ENCODE peak calls at places on chromosome 6, in eight cellular contexts. P is DND-41, R is lower lobe of right lung, N is lower leg skin, G is fibroblast of pulmonary artery, X is astrocyte of the spinal cord, L is PC-9, E is lung. F is an unnamed sample.

GRCh38 chr6:169789146-169789943 is 37.9 kb downstream of the ERMARD start:
- DNase-seq in N (peak), E (no peak), P (no peak), G (no peak), X (no peak), L (no peak), R (no peak), F (no peak)

GRCh38 chr6:168895102-168895812 is 358.4 kb downstream of the THBS2 start:
- DNase-seq in R (peak), X (peak), P (peak), N (peak), L (peak), E (peak), G (peak), F (peak)

GRCh38 chr6:115870464-115870863 is 190.2 kb downstream of the FRK start:
- DNase-seq in E (no peak), L (no peak), G (no peak), N (no peak), X (no peak), P (no peak), R (no peak), F (no peak)

GRCh38 chr6:10658910-10659696 is 35.3 kb downstream of the C6orf52 start:
- DNase-seq in P (no peak), R (no peak), E (no peak), N (no peak), L (no peak), G (no peak), X (no peak), F (peak)

GRCh38 chr6:26597389-26597766 is 625 bp downstream of the ABT1 start:
- DNase-seq in R (no peak), E (no peak), N (no peak), P (no peak), G (no peak), X (no peak), L (no peak), F (no peak)

GRCh38 chr6:133809406-133809805 is 79.5 kb upstream of the TCF21 start:
- DNase-seq in G (peak), E (no peak), N (no peak), R (no peak), X (peak), L (no peak), P (no peak), F (peak)

GRCh38 chr6:42103218-42103617 is 39.2 kb downstream of the C6orf132 start:
- DNase-seq in G (no peak), L (no peak), X (no peak), P (no peak), E (no peak), R (no peak), N (no peak), F (no peak)

GRCh38 chr6:113710110-113710509 is 147.0 kb upstream of the MARCKS start:
- DNase-seq in G (no peak), P (no peak), X (no peak), L (no peak), E (no peak), N (no peak), R (no peak), F (no peak)

GRCh38 chr6:74677463-74677862 is 528.4 kb downstream of the COL12A1 start:
- DNase-seq in L (no peak), P (no peak), R (no peak), N (no peak), G (no peak), X (no peak), E (no peak), F (no peak)

GRCh38 chr6:129134535-129134934 is 251.6 kb downstream of the LAMA2 start:
- DNase-seq in P (no peak), N (no peak), R (no peak), G (peak), L (no peak), X (no peak), E (no peak), F (no peak)
- TF ChIP-seq CTCF in P (no peak), N (no peak), R (no peak), G (peak), L (no peak), X (no peak), E (no peak), F (no peak)

GRCh38 chr6:17442196-17442595 is 48.8 kb downstream of the CAP2 start:
- DNase-seq in P (no peak), X (no peak), G (no peak), L (no peak), R (no peak), E (no peak), N (no peak), F (no peak)

DNA sequence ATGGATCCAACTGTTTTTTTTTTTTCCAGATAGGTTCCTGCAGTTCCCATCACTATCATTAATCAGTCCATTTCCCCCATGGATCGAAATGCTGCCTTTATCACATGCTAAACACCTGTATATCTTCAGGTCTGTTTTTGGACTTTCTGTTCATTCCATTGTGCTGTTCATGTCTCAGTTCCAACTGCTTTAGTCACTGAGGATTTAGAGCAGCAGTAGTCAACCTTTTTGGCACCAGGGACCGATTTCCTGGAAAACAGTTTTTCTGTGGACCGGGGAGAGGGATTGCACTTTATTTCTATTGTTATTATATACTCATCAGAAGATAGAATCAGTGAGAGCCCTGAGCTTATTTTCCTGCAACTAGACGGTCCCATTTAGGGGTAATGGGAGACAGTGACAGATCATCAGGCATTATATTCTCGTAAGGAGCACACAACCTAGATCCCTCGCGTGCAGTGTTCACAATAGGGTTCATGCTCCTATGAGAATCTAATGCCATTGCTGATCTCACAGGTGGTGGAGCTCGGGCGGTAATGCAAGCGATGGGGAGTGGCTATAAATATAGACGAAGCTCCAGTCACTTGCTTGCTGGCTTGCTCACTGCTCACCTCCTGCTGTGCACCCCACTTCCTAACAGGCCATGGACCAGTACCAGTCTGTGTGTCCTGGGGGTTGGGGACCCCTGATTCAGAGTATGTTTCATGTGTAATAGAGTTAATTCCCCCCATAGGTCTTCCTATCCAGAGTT is 46.0 kb downstream of the CAP2 start:
- DNase-seq in E (no peak), G (peak), X (no peak), P (no peak), R (no peak), N (no peak), L (no peak), F (no peak)
- H3K4me3 ChIP-seq in E (no peak), G (no peak), X (no peak), P (no peak), R (no peak), N (no peak), L (no peak), F (no peak)

GRCh38 chr6:107460074-107460631 is 789 bp upstream of the PDSS2 start:
- DNase-seq in L (no peak), E (no peak), R (no peak), N (no peak), P (no peak), G (peak), X (no peak), F (no peak)

GRCh38 chr6:107458687-107459282 is 579 bp downstream of the PDSS2 start:
- DNase-seq in R (no peak), X (peak), P (peak), G (peak), E (no peak), L (peak), N (peak), F (peak)

DNA sequence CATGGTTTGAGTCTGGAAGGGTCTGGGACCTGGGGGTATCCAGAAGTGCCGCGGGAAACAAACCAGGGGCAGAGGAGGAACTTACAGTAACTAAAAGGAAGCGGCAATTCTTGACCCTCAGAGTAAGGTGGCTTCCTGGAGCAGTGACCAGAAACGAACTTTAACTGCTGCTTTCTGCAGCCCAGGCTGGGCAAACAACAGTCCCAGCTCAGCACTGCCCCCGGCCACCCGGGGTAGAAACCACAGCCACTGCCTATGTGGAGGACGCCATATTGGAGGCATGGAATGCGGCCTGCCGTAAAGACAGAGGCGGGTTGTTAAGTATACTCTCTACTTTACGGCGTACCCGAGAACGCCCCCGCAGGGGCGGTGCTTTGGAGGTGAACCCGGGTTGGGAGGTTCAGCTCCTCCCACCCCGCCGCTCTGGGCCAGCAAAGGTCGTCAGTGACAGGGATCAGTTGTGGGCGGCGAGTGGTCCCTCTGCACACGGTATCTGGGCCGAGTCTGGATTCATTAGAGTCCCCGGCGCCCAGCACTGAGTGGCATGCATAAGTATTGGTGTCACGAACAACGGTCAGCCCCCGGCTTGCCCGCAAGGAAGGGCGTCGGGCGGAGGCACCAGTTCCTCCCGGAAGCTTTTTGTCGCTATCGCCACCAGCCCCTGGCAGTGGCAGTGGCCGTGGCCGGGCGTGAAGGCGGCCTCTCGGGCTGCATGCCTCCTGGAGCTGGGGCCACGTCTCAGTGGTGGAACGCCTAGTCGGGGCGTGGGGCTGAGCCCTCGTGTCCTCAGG is at the start of gene PDSS2:
- DNase-seq in E (peak), X (peak), P (peak), R (peak), L (peak), N (peak), G (peak), F (peak)
- TF ChIP-seq CTCF in E (peak), X (peak), P (peak), R (peak), L (peak), N (no peak), G (peak), F (peak)

GRCh38 chr6:30683137-30683979 is 3.1 kb downstream of the PPP1R18 start:
- DNase-seq in P (peak), G (peak), R (no peak), N (no peak), L (no peak), X (no peak), E (no peak), F (no peak)
- H3K4me3 ChIP-seq in P (peak), G (peak), R (peak), N (peak), L (peak), X (peak), E (peak), F (peak)

GRCh38 chr6:139521338-139521737 is 146.9 kb upstream of the CITED2 start:
- DNase-seq in P (no peak), L (no peak), N (no peak), R (no peak), G (no peak), E (no peak), X (no peak), F (no peak)
- TF ChIP-seq CTCF in P (no peak), L (no peak), N (no peak), R (no peak), G (no peak), E (no peak), X (no peak), F (no peak)

GRCh38 chr6:142942805-142943227 is 2.2 kb downstream of the HIVEP2 start:
- DNase-seq in L (no peak), X (peak), P (no peak), E (no peak), N (no peak), G (peak), R (no peak), F (peak)
- H3K4me3 ChIP-seq in L (no peak), X (no peak), P (peak), E (no peak), N (no peak), G (no peak), R (no peak), F (no peak)

DNA sequence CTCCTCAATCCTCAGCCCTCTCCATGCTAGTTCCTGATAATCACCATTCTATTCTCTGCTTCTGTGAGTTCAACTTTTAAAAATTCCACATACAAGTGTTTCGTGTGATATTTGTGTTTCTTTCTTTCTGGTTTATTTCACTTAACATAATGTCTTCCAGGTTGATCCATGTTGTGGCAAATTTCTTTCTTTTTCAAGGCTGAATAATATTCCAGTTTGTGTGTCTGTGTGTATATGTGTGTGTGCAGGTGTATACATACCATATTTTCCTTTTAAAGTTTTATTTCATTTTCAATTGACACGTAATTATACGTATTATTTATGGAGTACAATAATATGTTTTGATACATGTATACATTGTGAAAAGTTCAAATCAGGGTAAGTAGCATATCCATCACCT is 19.8 kb upstream of the SF3B5 start:
- DNase-seq in N (no peak), R (no peak), P (no peak), E (no peak), X (no peak), L (no peak), G (no peak), F (no peak)
- TF ChIP-seq CTCF in N (no peak), R (no peak), P (no peak), E (no peak), X (no peak), L (no peak), G (no peak), F (no peak)

DNA sequence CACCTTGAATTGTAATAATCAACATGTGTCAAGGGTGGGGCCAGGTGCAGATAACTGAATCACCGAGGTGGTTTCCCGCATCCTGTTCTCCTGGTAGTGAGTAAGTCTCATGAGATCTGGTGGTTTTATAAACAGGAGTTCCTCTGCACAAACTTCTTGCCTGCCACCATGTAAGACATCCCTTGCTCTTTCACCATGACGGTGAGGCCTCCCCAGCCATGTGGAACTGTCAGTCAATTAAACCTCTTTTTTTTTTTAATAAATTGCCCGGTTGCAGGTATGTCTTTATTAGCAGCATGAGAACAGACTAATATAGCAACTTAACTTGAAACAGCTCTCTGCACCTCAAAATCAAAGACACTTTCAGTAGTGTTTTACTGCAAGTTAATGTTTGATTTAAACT is 121.6 kb downstream of the OGFRL1 start:
- DNase-seq in L (no peak), E (no peak), X (no peak), G (no peak), N (no peak), R (no peak), P (no peak), F (no peak)
- H3K4me3 ChIP-seq in L (no peak), E (no peak), X (no peak), G (no peak), N (no peak), R (no peak), P (no peak), F (no peak)

GRCh38 chr6:127182501-127182900 is 64.0 kb downstream of the RSPO3 start:
- DNase-seq in N (no peak), P (no peak), X (peak), R (no peak), E (no peak), L (no peak), G (peak), F (peak)

GRCh38 chr6:127188752-127189151 is 70.3 kb downstream of the RSPO3 start:
- DNase-seq in P (no peak), X (no peak), G (no peak), L (no peak), N (no peak), R (no peak), E (no peak), F (no peak)

GRCh38 chr6:127190552-127190951 is 72.1 kb downstream of the RSPO3 start:
- DNase-seq in E (no peak), N (no peak), X (peak), G (peak), R (no peak), L (no peak), P (no peak), F (peak)

GRCh38 chr6:127185410-127185809 is 66.9 kb downstream of the RSPO3 start:
- DNase-seq in P (no peak), G (no peak), E (no peak), L (no peak), R (no peak), N (no peak), X (no peak), F (no peak)

GRCh38 chr6:127186889-127187288 is 68.4 kb downstream of the RSPO3 start:
- DNase-seq in X (no peak), N (peak), P (peak), R (peak), E (peak), G (no peak), L (peak), F (no peak)
- TF ChIP-seq CTCF in X (peak), N (no peak), P (peak), R (peak), E (no peak), G (peak), L (peak), F (peak)

F was measured in foreskin fibroblast.